ENCODE peak calls at places on chromosomes 5 and 9, in nine cellular contexts. M is activated gamma-delta T cell treated with anti-CD3 and anti-CD28 coated beads, Interleukin-2, amount 50 U/mL, for 16 hours; L is kidney glomerular epithelial cell; A is activated naive CD8-positive, alpha-beta T cell treated with anti-CD3 and anti-CD28 coated beads for 36 hours; S is occipital lobe; C is tibial nerve; G is fibroblast of gingiva; P is NCI-H748 treated with DMSO at 0.1 percent for 48 hours; E is T47D. B is an unnamed sample.

GRCh38 chr9:81417885-81418284 is 271.5 kb downstream of the TLE1 start:
- DNase-seq in A (no peak), C (no peak), P (no peak), L (no peak), E (no peak), G (no peak), S (no peak), M (no peak), B (no peak)

GRCh38 chr9:13274901-13275641 is 4.4 kb downstream of the MPDZ start:
- DNase-seq in G (peak), L (no peak), M (no peak), C (no peak), S (no peak), A (no peak), E (no peak), P (no peak), B (no peak)

GRCh38 chr5:51302358-51302757 is 80.9 kb upstream of the ISL1 start:
- DNase-seq in E (no peak), S (no peak), A (no peak), G (no peak), M (no peak), L (no peak), C (no peak), P (no peak), B (peak)

GRCh38 chr9:83024501-83025125 is 38.3 kb downstream of the RASEF start:
- DNase-seq in S (no peak), E (no peak), M (no peak), A (no peak), C (no peak), P (no peak), L (no peak), G (no peak), B (no peak)

GRCh38 chr9:124013263-124014211 is 2.0 kb downstream of the LHX2 start:
- DNase-seq in G (no peak), L (no peak), M (no peak), C (no peak), A (no peak), P (no peak), E (no peak), S (no peak), B (no peak)

GRCh38 chr5:135139397-135140134 is 105.5 kb upstream of the PITX1 start:
- DNase-seq in E (no peak), P (no peak), S (no peak), A (no peak), G (peak), M (no peak), L (peak), C (no peak), B (peak)

GRCh38 chr9:69963728-69964127 is 79.9 kb upstream of the MAMDC2 start:
- DNase-seq in S (no peak), P (no peak), E (no peak), G (peak), M (no peak), C (no peak), L (no peak), A (no peak), B (no peak)

GRCh38 chr5:160260881-160261815 is 31.8 kb downstream of the FABP6 start:
- DNase-seq in A (no peak), L (peak), S (no peak), G (no peak), C (no peak), P (no peak), M (no peak), E (no peak), B (no peak)

GRCh38 chr5:97101189-97101910 is 41.1 kb downstream of the LIX1 start:
- DNase-seq in M (no peak), P (no peak), C (no peak), A (no peak), L (no peak), S (no peak), E (no peak), G (no peak), B (peak)

GRCh38 chr5:169945831-169946261 is 34.4 kb downstream of the INSYN2B start:
- DNase-seq in A (no peak), M (no peak), G (peak), L (peak), S (peak), E (no peak), C (peak), P (no peak), B (peak)

GRCh38 chr9:125585503-125586172 is 121.4 kb downstream of the MAPKAP1 start:
- DNase-seq in M (no peak), E (no peak), G (no peak), P (no peak), L (no peak), A (no peak), S (no peak), C (no peak), B (no peak)

GRCh38 chr9:4334439-4334838 is 34.6 kb upstream of the GLIS3 start:
- DNase-seq in E (peak), G (peak), C (no peak), M (no peak), P (peak), A (no peak), L (peak), S (peak), B (peak)

GRCh38 chr9:109108318-109108717 is 11.4 kb downstream of the TMEM245 start:
- DNase-seq in L (no peak), C (no peak), P (no peak), M (no peak), A (no peak), S (no peak), G (no peak), E (no peak), B (no peak)

GRCh38 chr9:109115931-109116541 is 3.7 kb downstream of the TMEM245 start:
- DNase-seq in A (no peak), G (peak), M (no peak), C (no peak), P (no peak), E (no peak), L (no peak), S (no peak), B (peak)

GRCh38 chr9:129669946-129670345 is 4.5 kb downstream of the PRRX2 start:
- DNase-seq in M (no peak), A (no peak), C (no peak), L (no peak), P (no peak), S (no peak), E (no peak), G (peak), B (no peak)

GRCh38 chr5:11048760-11049159 is 287.7 kb upstream of the DAP start:
- DNase-seq in C (no peak), A (no peak), G (no peak), L (no peak), P (no peak), M (no peak), E (no peak), S (no peak), B (no peak)

GRCh38 chr5:135491552-135492318 is 39.6 kb upstream of the TIFAB start:
- DNase-seq in M (no peak), P (peak), C (no peak), G (no peak), S (no peak), E (no peak), A (no peak), L (peak), B (no peak)

GRCh38 chr9:137162505-137163100 is 7.2 kb downstream of the LRRC26 start:
- DNase-seq in M (no peak), A (no peak), S (no peak), L (no peak), C (no peak), E (no peak), P (no peak), G (no peak), B (no peak)

GRCh38 chr9:114344188-114344566 is 14.5 kb downstream of the ORM2 start:
- DNase-seq in E (no peak), C (no peak), G (no peak), P (no peak), S (no peak), L (no peak), A (no peak), M (no peak), B (no peak)

GRCh38 chr9:90098456-90098855 is 493.6 kb downstream of the GADD45G start:
- DNase-seq in M (no peak), E (no peak), G (no peak), L (no peak), S (no peak), C (no peak), A (no peak), P (no peak), B (no peak)

GRCh38 chr5:98816574-98817222 is 43.2 kb downstream of the RGMB start:
- DNase-seq in G (no peak), M (no peak), L (no peak), A (no peak), P (no peak), S (no peak), C (no peak), E (no peak), B (no peak)

GRCh38 chr5:142881076-142881466 is 110.9 kb downstream of the ARHGAP26 start:
- DNase-seq in A (no peak), M (no peak), L (no peak), E (no peak), P (no peak), G (peak), S (peak), C (peak), B (peak)

GRCh38 chr9:12813960-12814876 is 39.4 kb downstream of the LURAP1L start:
- DNase-seq in M (no peak), G (peak), A (no peak), C (peak), P (peak), E (peak), L (peak), S (peak), B (peak)

GRCh38 chr5:72651779-72652178 is 144.6 kb upstream of the ZNF366 start:
- DNase-seq in L (no peak), E (peak), P (no peak), A (no peak), M (no peak), C (no peak), S (no peak), G (no peak), B (no peak)

GRCh38 chr9:98900725-98901124 is 43.0 kb upstream of the COL15A1 start:
- DNase-seq in A (no peak), L (no peak), E (no peak), M (no peak), G (peak), C (no peak), P (no peak), S (no peak), B (no peak)

GRCh38 chr5:146006470-146006869 is 70.1 kb downstream of the SH3RF2 start:
- DNase-seq in M (no peak), P (no peak), L (no peak), C (no peak), A (no peak), S (no peak), E (no peak), G (no peak), B (peak)

GRCh38 chr5:179166886-179167841 is 107.0 kb downstream of the ZNF354C start:
- DNase-seq in S (peak), G (peak), P (no peak), M (peak), A (peak), L (peak), C (peak), E (peak), B (peak)

B was measured in Ammon's horn.